ENCODE peak calls at places on chromosome 7, in seven cellular contexts. D is ureter; K is activated CD4-positive, alpha-beta memory T cell treated with anti-CD3 and anti-CD28 coated beads, Interleukin-2, amount 10 ng/mL, durations not matched to agents 7 days and 5 days; Y is glutamatergic neuron; U is gastrocnemius medialis; H is progenitor cell of endocrine pancreas; L is cortex of kidney. X is an unnamed sample.

GRCh38 chr7:26101471-26102151 is 50.4 kb upstream of the NFE2L3 start:
- DNase-seq in H (no peak), K (no peak), D (no peak), Y (peak), U (peak), L (no peak), X (no peak)

GRCh38 chr7:59079-59825 is 133.1 kb upstream of the FAM20C start:
- DNase-seq in Y (no peak), K (no peak), H (no peak), D (no peak), U (no peak), L (no peak), X (no peak)

GRCh38 chr7:93327006-93327633 is 95.0 kb downstream of the VPS50 start:
- DNase-seq in D (no peak), K (no peak), H (no peak), L (no peak), U (no peak), Y (no peak), X (no peak)

GRCh38 chr7:123285076-123285700 is 85.4 kb upstream of the SLC13A1 start:
- DNase-seq in L (no peak), K (no peak), U (no peak), D (no peak), H (no peak), Y (no peak), X (no peak)

GRCh38 chr7:44471436-44471835 is 19.0 kb downstream of the NUDCD3 start:
- DNase-seq in Y (no peak), L (no peak), U (no peak), K (no peak), H (no peak), D (no peak), X (no peak)

GRCh38 chr7:44764665-44765578 is 16.3 kb downstream of the ZMIZ2 start:
- DNase-seq in L (no peak), K (no peak), D (no peak), Y (no peak), H (no peak), U (no peak), X (peak)

GRCh38 chr7:110766874-110767273 is 324.1 kb upstream of the LRRN3 start:
- DNase-seq in D (no peak), H (no peak), L (no peak), K (no peak), U (no peak), Y (no peak), X (no peak)

GRCh38 chr7:100683659-100684533 is 10.2 kb downstream of the GIGYF1 start:
- DNase-seq in H (no peak), U (no peak), L (no peak), Y (no peak), K (no peak), D (no peak), X (no peak)

GRCh38 chr7:129454249-129454551 is 20.0 kb downstream of the STRIP2 start:
- DNase-seq in K (no peak), U (no peak), D (no peak), H (no peak), Y (no peak), L (no peak), X (no peak)

GRCh38 chr7:138036135-138036534 is 34.2 kb upstream of the CREB3L2 start:
- DNase-seq in D (no peak), K (no peak), H (no peak), U (no peak), Y (no peak), L (no peak), X (no peak)

GRCh38 chr7:29878081-29878688 is 71.9 kb downstream of the WIPF3 start:
- DNase-seq in H (no peak), L (no peak), D (peak), Y (peak), K (no peak), U (no peak), X (peak)

GRCh38 chr7:150311711-150312110 is 11.4 kb upstream of the LRRC61 start:
- DNase-seq in Y (no peak), D (no peak), U (no peak), H (no peak), L (no peak), K (no peak), X (no peak)

GRCh38 chr7:3112499-3113134 is 69.0 kb upstream of the CARD11 start:
- DNase-seq in U (no peak), D (no peak), L (no peak), H (no peak), K (peak), Y (no peak), X (no peak)

GRCh38 chr7:41093141-41093540 is 609.7 kb downstream of the INHBA start:
- DNase-seq in D (no peak), H (no peak), U (no peak), K (no peak), L (no peak), Y (no peak), X (no peak)